ENCODE peak calls at places on chromosomes 2 and 18, in six cellular contexts. One of them, this sample, is unnamed.

GRCh38 chr2:45813003-45813601 is 161.6 kb downstream of the PRKCE start:
- DNase-seq in HEK293T: peak
- DNase-seq in NCI-H774: no peak
- DNase-seq in body of pancreas: no peak
- DNase-seq in astrocyte of the spinal cord: peak
- DNase-seq in activated naive CD4-positive, alpha-beta T cell: no peak
- DNase-seq in this sample: no peak

GRCh38 chr2:65722028-65722427 is 289.6 kb upstream of the SPRED2 start:
- DNase-seq in activated naive CD4-positive, alpha-beta T cell: no peak
- DNase-seq in NCI-H774: no peak
- DNase-seq in HEK293T: peak
- DNase-seq in body of pancreas: peak
- DNase-seq in astrocyte of the spinal cord: peak
- DNase-seq in this sample: no peak

GRCh38 chr18:21129586-21130216 is 18.1 kb upstream of the ROCK1 start:
- DNase-seq in HEK293T: no peak
- DNase-seq in body of pancreas: no peak
- DNase-seq in astrocyte of the spinal cord: no peak
- DNase-seq in NCI-H774: no peak
- DNase-seq in activated naive CD4-positive, alpha-beta T cell: no peak
- DNase-seq in this sample: no peak

GRCh38 chr2:9656270-9656766 is 25.5 kb upstream of the YWHAQ start:
- DNase-seq in activated naive CD4-positive, alpha-beta T cell: no peak
- DNase-seq in body of pancreas: no peak
- DNase-seq in NCI-H774: no peak
- DNase-seq in HEK293T: no peak
- DNase-seq in astrocyte of the spinal cord: peak
- DNase-seq in this sample: peak

GRCh38 chr2:127700527-127701192 is 637 bp upstream of the SFT2D3 start:
- DNase-seq in astrocyte of the spinal cord: no peak
- DNase-seq in NCI-H774: peak
- DNase-seq in body of pancreas: no peak
- DNase-seq in HEK293T: peak
- DNase-seq in activated naive CD4-positive, alpha-beta T cell: no peak
- DNase-seq in this sample: peak

GRCh38 chr2:209425082-209426071 is 1.5 kb downstream of the MAP2 start:
- DNase-seq in astrocyte of the spinal cord: peak
- DNase-seq in activated naive CD4-positive, alpha-beta T cell: no peak
- DNase-seq in HEK293T: peak
- DNase-seq in body of pancreas: peak
- DNase-seq in NCI-H774: peak
- DNase-seq in this sample: no peak

GRCh38 chr2:142874293-142874814 is 3.1 kb upstream of the KYNU start:
- DNase-seq in body of pancreas: peak
- DNase-seq in HEK293T: no peak
- DNase-seq in activated naive CD4-positive, alpha-beta T cell: no peak
- DNase-seq in NCI-H774: no peak
- DNase-seq in astrocyte of the spinal cord: peak
- DNase-seq in this sample: peak

GRCh38 chr2:53174539-53174938 is 593.1 kb upstream of the CHAC2 start:
- DNase-seq in NCI-H774: no peak
- DNase-seq in astrocyte of the spinal cord: no peak
- DNase-seq in activated naive CD4-positive, alpha-beta T cell: no peak
- DNase-seq in body of pancreas: no peak
- DNase-seq in HEK293T: no peak
- DNase-seq in this sample: no peak

GRCh38 chr18:57959278-57959677 is 84.7 kb upstream of the NEDD4L start:
- DNase-seq in astrocyte of the spinal cord: peak
- DNase-seq in NCI-H774: peak
- DNase-seq in HEK293T: peak
- DNase-seq in body of pancreas: peak
- DNase-seq in activated naive CD4-positive, alpha-beta T cell: no peak
- DNase-seq in this sample: peak

GRCh38 chr2:156896294-156896693 is 361.2 kb upstream of the GALNT5 start:
- DNase-seq in NCI-H774: no peak
- DNase-seq in astrocyte of the spinal cord: peak
- DNase-seq in body of pancreas: no peak
- DNase-seq in HEK293T: no peak
- DNase-seq in activated naive CD4-positive, alpha-beta T cell: no peak
- DNase-seq in this sample: peak

GRCh38 chr18:5376994-5377393 is 81.5 kb upstream of the ZBTB14 start:
- DNase-seq in body of pancreas: no peak
- DNase-seq in astrocyte of the spinal cord: no peak
- DNase-seq in activated naive CD4-positive, alpha-beta T cell: no peak
- DNase-seq in NCI-H774: no peak
- DNase-seq in HEK293T: no peak
- DNase-seq in this sample: no peak

GRCh38 chr2:71505086-71505769 is 51.9 kb downstream of the DYSF start:
- DNase-seq in astrocyte of the spinal cord: no peak
- DNase-seq in activated naive CD4-positive, alpha-beta T cell: no peak
- DNase-seq in NCI-H774: peak
- DNase-seq in HEK293T: no peak
- DNase-seq in body of pancreas: no peak
- DNase-seq in this sample: no peak

GRCh38 chr2:149310349-149310748 is 20.0 kb upstream of the LYPD6 start:
- DNase-seq in body of pancreas: no peak
- DNase-seq in NCI-H774: no peak
- DNase-seq in HEK293T: no peak
- DNase-seq in astrocyte of the spinal cord: no peak
- DNase-seq in activated naive CD4-positive, alpha-beta T cell: no peak
- DNase-seq in this sample: no peak

GRCh38 chr18:46318356-46318755 is 214.2 kb downstream of the HAUS1 start:
- DNase-seq in NCI-H774: no peak
- DNase-seq in HEK293T: no peak
- DNase-seq in activated naive CD4-positive, alpha-beta T cell: no peak
- DNase-seq in body of pancreas: no peak
- DNase-seq in astrocyte of the spinal cord: no peak
- DNase-seq in this sample: no peak

GRCh38 chr2:16664052-16664731 is 1.4 kb downstream of the CYRIA start:
- DNase-seq in activated naive CD4-positive, alpha-beta T cell: no peak
- DNase-seq in astrocyte of the spinal cord: peak
- DNase-seq in HEK293T: no peak
- DNase-seq in NCI-H774: no peak
- DNase-seq in body of pancreas: peak
- DNase-seq in this sample: peak

GRCh38 chr2:113390133-113390849 is 47.2 kb upstream of the ZNG1B start:
- DNase-seq in HEK293T: peak
- DNase-seq in astrocyte of the spinal cord: peak
- DNase-seq in activated naive CD4-positive, alpha-beta T cell: no peak
- DNase-seq in body of pancreas: peak
- DNase-seq in NCI-H774: no peak
- DNase-seq in this sample: peak

GRCh38 chr2:42878581-42878980 is 86.2 kb upstream of the HAAO start:
- DNase-seq in HEK293T: no peak
- DNase-seq in astrocyte of the spinal cord: no peak
- DNase-seq in NCI-H774: no peak
- DNase-seq in activated naive CD4-positive, alpha-beta T cell: no peak
- DNase-seq in body of pancreas: no peak
- DNase-seq in this sample: no peak

GRCh38 chr2:55961318-55961911 is 37.8 kb upstream of the EFEMP1 start:
- DNase-seq in NCI-H774: peak
- DNase-seq in activated naive CD4-positive, alpha-beta T cell: no peak
- DNase-seq in body of pancreas: peak
- DNase-seq in astrocyte of the spinal cord: peak
- DNase-seq in HEK293T: peak
- DNase-seq in this sample: no peak

GRCh38 chr18:75545189-75545588 is 117.7 kb upstream of the SMIM21 start:
- DNase-seq in activated naive CD4-positive, alpha-beta T cell: no peak
- DNase-seq in astrocyte of the spinal cord: no peak
- DNase-seq in NCI-H774: no peak
- DNase-seq in body of pancreas: no peak
- DNase-seq in HEK293T: no peak
- DNase-seq in this sample: no peak

GRCh38 chr2:226151157-226151556 is 648.5 kb downstream of the IRS1 start:
- DNase-seq in activated naive CD4-positive, alpha-beta T cell: no peak
- DNase-seq in HEK293T: no peak
- DNase-seq in NCI-H774: no peak
- DNase-seq in body of pancreas: no peak
- DNase-seq in astrocyte of the spinal cord: no peak
- DNase-seq in this sample: no peak

GRCh38 chr2:232615339-232615738 is 18.1 kb upstream of the EFHD1 start:
- DNase-seq in NCI-H774: no peak
- DNase-seq in HEK293T: no peak
- DNase-seq in astrocyte of the spinal cord: no peak
- DNase-seq in activated naive CD4-positive, alpha-beta T cell: no peak
- DNase-seq in body of pancreas: no peak
- DNase-seq in this sample: no peak

GRCh38 chr2:101030866-101031554 is 28.9 kb downstream of the RPL31 start:
- DNase-seq in body of pancreas: peak
- DNase-seq in activated naive CD4-positive, alpha-beta T cell: no peak
- DNase-seq in NCI-H774: no peak
- DNase-seq in astrocyte of the spinal cord: no peak
- DNase-seq in HEK293T: no peak
- DNase-seq in this sample: no peak

GRCh38 chr2:203683932-203684556 is 22.4 kb upstream of the CD28 start:
- DNase-seq in activated naive CD4-positive, alpha-beta T cell: no peak
- DNase-seq in astrocyte of the spinal cord: peak
- DNase-seq in body of pancreas: no peak
- DNase-seq in NCI-H774: no peak
- DNase-seq in HEK293T: no peak
- DNase-seq in this sample: peak

GRCh38 chr2:149451417-149452165 is 121.2 kb downstream of the LYPD6 start:
- DNase-seq in body of pancreas: no peak
- DNase-seq in astrocyte of the spinal cord: no peak
- DNase-seq in activated naive CD4-positive, alpha-beta T cell: no peak
- DNase-seq in HEK293T: no peak
- DNase-seq in NCI-H774: no peak
- DNase-seq in this sample: no peak

GRCh38 chr2:86633094-86633740 is 9.6 kb upstream of the RNF103 start:
- DNase-seq in astrocyte of the spinal cord: no peak
- DNase-seq in activated naive CD4-positive, alpha-beta T cell: no peak
- DNase-seq in NCI-H774: peak
- DNase-seq in HEK293T: no peak
- DNase-seq in body of pancreas: peak
- DNase-seq in this sample: no peak

GRCh38 chr2:231642631-231643493 is 50.2 kb downstream of the TEX44 start:
- DNase-seq in activated naive CD4-positive, alpha-beta T cell: no peak
- DNase-seq in astrocyte of the spinal cord: peak
- DNase-seq in NCI-H774: no peak
- DNase-seq in HEK293T: peak
- DNase-seq in body of pancreas: peak
- DNase-seq in this sample: peak

GRCh38 chr2:171995586-171995985 is 4.2 kb upstream of the METAP1D start:
- DNase-seq in HEK293T: no peak
- DNase-seq in astrocyte of the spinal cord: no peak
- DNase-seq in NCI-H774: no peak
- DNase-seq in activated naive CD4-positive, alpha-beta T cell: no peak
- DNase-seq in body of pancreas: no peak
- DNase-seq in this sample: no peak

GRCh38 chr2:119575439-119575838 is 31.2 kb downstream of the CFAP221 start:
- DNase-seq in astrocyte of the spinal cord: no peak
- DNase-seq in body of pancreas: no peak
- DNase-seq in NCI-H774: no peak
- DNase-seq in activated naive CD4-positive, alpha-beta T cell: no peak
- DNase-seq in HEK293T: no peak
- DNase-seq in this sample: no peak

GRCh38 chr18:3623769-3624545 is 174.0 kb downstream of the TGIF1 start:
- DNase-seq in NCI-H774: no peak
- DNase-seq in astrocyte of the spinal cord: peak
- DNase-seq in body of pancreas: peak
- DNase-seq in activated naive CD4-positive, alpha-beta T cell: no peak
- DNase-seq in HEK293T: no peak
- DNase-seq in this sample: no peak

GRCh38 chr18:74454279-74454741 is 2.8 kb downstream of the DIPK1C start:
- DNase-seq in astrocyte of the spinal cord: no peak
- DNase-seq in body of pancreas: no peak
- DNase-seq in activated naive CD4-positive, alpha-beta T cell: no peak
- DNase-seq in HEK293T: no peak
- DNase-seq in NCI-H774: no peak
- DNase-seq in this sample: no peak

GRCh38 chr2:236667526-236667925 is 97.9 kb downstream of the ACKR3 start:
- DNase-seq in body of pancreas: no peak
- DNase-seq in astrocyte of the spinal cord: no peak
- DNase-seq in HEK293T: no peak
- DNase-seq in activated naive CD4-positive, alpha-beta T cell: no peak
- DNase-seq in NCI-H774: no peak
- DNase-seq in this sample: no peak

GRCh38 chr2:9158786-9159779 is 47.5 kb upstream of the ASAP2 start:
- DNase-seq in HEK293T: no peak
- DNase-seq in body of pancreas: no peak
- DNase-seq in astrocyte of the spinal cord: no peak
- DNase-seq in activated naive CD4-positive, alpha-beta T cell: no peak
- DNase-seq in NCI-H774: no peak
- DNase-seq in this sample: no peak

GRCh38 chr18:23824235-23824634 is 135.0 kb downstream of the LAMA3 start:
- DNase-seq in HEK293T: no peak
- DNase-seq in body of pancreas: no peak
- DNase-seq in activated naive CD4-positive, alpha-beta T cell: no peak
- DNase-seq in astrocyte of the spinal cord: no peak
- DNase-seq in NCI-H774: no peak
- DNase-seq in this sample: no peak